ENCODE peak calls at places on chromosomes 6 and 20, in six cellular contexts. B, L, D, M, T and K are unnamed samples.

GRCh38 chr20:60131375-60131774 is 173.2 kb downstream of the CDH26 start:
- DNase-seq in B (no peak), D (no peak), L (no peak), M (no peak), T (no peak), K (no peak)

GRCh38 chr6:170459451-170459850 is 93.7 kb downstream of the PSMB1 start:
- DNase-seq in L (no peak), T (no peak), D (peak; percentile 53), M (peak; percentile 64), B (peak; percentile 58), K (no peak)

GRCh38 chr20:20366551-20366895 is 1.4 kb upstream of the INSM1 start:
- DNase-seq in L (no peak), D (no peak), M (no peak), T (no peak), B (no peak), K (no peak)

GRCh38 chr6:127897437-127897836 is 3.4 kb downstream of the THEMIS start:
- DNase-seq in B (no peak), M (no peak), L (no peak), D (no peak), T (no peak), K (no peak)

GRCh38 chr6:894274-894673 is 201.3 kb upstream of the EXOC2 start:
- DNase-seq in L (no peak), D (no peak), M (no peak), B (no peak), T (no peak), K (no peak)

GRCh38 chr6:155014715-155015300 is 19.7 kb downstream of the TIAM2 start:
- DNase-seq in D (no peak), L (no peak), T (no peak), B (no peak), M (no peak), K (no peak)

GRCh38 chr6:25054469-25054868 is 118.7 kb upstream of the RIPOR2 start:
- DNase-seq in D (no peak), B (peak; percentile 65), M (no peak), L (no peak), T (peak; percentile 29), K (no peak)

GRCh38 chr20:33178726-33179125 is 10.8 kb downstream of the BPIFA2 start:
- DNase-seq in M (no peak), L (no peak), T (no peak), D (no peak), B (no peak), K (no peak)

GRCh38 chr6:84065718-84066290 is 32.2 kb downstream of the MRAP2 start:
- DNase-seq in T (peak; percentile 73), M (no peak), D (no peak), B (peak; percentile 45), L (no peak), K (no peak)

GRCh38 chr6:66897576-66897975 is 1190.5 kb upstream of the EYS start:
- DNase-seq in B (peak; percentile 23), T (no peak), D (no peak), L (no peak), M (no peak), K (no peak)

GRCh38 chr6:137832110-137832509 is 34.9 kb upstream of the TNFAIP3 start:
- DNase-seq in M (no peak), T (peak; percentile 96), B (peak; percentile 76), D (no peak), L (no peak), K (no peak)

GRCh38 chr6:169957351-169957963 is 206.0 kb downstream of the ERMARD start:
- DNase-seq in M (peak; percentile 53), B (no peak), T (no peak), D (peak; percentile 5), L (no peak), K (peak; percentile 86)

GRCh38 chr6:105786449-105786848 is 299.7 kb upstream of the PRDM1 start:
- DNase-seq in L (no peak), B (no peak), M (no peak), D (no peak), T (no peak), K (no peak)

GRCh38 chr6:40963019-40963418 is 76.0 kb downstream of the UNC5CL start:
- DNase-seq in B (no peak), D (no peak), L (no peak), T (no peak), M (no peak), K (no peak)

GRCh38 chr20:25543068-25543467 is 42.3 kb downstream of the NINL start:
- DNase-seq in D (no peak), B (peak; percentile 56), M (no peak), L (no peak), T (no peak), K (no peak)

GRCh38 chr20:18031050-18031449 is 26.7 kb downstream of the OVOL2 start:
- DNase-seq in L (no peak), B (no peak), D (no peak), T (no peak), M (no peak), K (no peak)

GRCh38 chr20:18031888-18032509 is 25.7 kb downstream of the OVOL2 start:
- DNase-seq in T (no peak), B (no peak), L (no peak), D (peak; percentile 54), M (no peak), K (no peak)

GRCh38 chr20:18030020-18030419 is 27.7 kb downstream of the OVOL2 start:
- DNase-seq in L (no peak), T (no peak), B (no peak), D (no peak), M (no peak), K (no peak)

GRCh38 chr20:18034039-18034438 is 23.7 kb downstream of the OVOL2 start:
- DNase-seq in T (no peak), L (no peak), B (no peak), M (no peak), D (no peak), K (no peak)

DNA sequence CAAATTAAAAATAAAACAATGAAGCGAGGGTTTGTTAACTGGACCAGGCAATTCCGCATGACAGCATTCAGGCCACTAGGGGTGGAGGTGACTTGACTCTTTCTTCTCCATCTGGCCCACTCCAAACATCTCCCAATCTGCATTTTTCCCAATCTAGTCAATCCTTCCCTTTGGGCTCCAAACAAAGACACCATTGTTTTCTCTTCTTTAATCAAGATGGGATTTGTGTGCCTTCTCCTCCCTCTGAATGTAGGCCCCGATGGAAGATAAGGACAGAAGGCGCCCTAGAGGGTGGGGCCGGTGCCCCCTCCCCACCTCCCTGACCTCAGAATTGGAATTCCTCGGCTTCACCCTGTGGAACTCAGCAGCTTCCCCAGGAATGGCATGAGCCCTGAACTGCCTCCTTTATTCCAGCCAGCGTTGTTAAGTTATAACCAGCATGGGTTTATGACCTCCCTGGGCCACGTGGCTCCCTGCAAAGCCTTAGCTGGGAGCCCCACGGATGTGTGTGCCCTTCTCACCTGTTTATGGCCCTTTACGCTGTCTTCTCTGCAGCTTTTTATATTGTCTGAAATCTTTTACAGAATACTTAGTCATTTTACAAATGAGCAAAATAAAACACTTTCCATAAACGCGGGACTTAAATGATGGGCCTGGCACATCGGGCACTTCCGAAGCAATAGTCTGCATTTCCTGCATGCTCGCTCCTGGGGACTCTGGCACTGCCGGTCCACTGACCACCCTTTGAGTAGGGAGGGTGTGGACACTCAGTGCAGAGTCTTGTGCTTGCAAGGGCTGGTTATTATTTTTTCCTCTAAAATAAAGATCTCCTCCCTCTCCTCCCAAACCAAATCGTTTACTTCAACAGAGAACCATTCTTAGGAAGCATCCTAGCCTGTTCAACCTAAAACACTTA is 24.5 kb downstream of the OVOL2 start:
- DNase-seq in B (no peak), L (no peak), T (no peak), D (peak; percentile 82), M (no peak), K (no peak)
- TF ChIP-seq CTCF in B (no peak), L (no peak), T (no peak), D (no peak), M (no peak), K (no peak)

GRCh38 chr6:6218246-6219085 is 102.0 kb downstream of the F13A1 start:
- DNase-seq in B (no peak), D (no peak), M (no peak), L (peak; percentile 27), T (peak; percentile 7), K (no peak)

GRCh38 chr6:6221829-6222535 is 98.5 kb downstream of the F13A1 start:
- DNase-seq in L (no peak), M (no peak), T (no peak), D (peak; percentile 21), B (no peak), K (no peak)

GRCh38 chr6:6219716-6220115 is 100.7 kb downstream of the F13A1 start:
- DNase-seq in B (no peak), T (no peak), D (no peak), M (no peak), L (no peak), K (no peak)

GRCh38 chr6:6217838-6218237 is 102.6 kb downstream of the F13A1 start:
- DNase-seq in B (no peak), D (no peak), M (no peak), L (no peak), T (no peak), K (no peak)

GRCh38 chr6:6220718-6221117 is 99.7 kb downstream of the F13A1 start:
- DNase-seq in D (no peak), B (no peak), T (no peak), M (no peak), L (no peak), K (no peak)
- TF ChIP-seq CTCF in D (peak; percentile 18), B (no peak), T (peak; percentile 14), M (peak; percentile 18), L (no peak), K (peak; percentile 73)

GRCh38 chr6:37491161-37491829 is 8.4 kb downstream of the CCDC167 start:
- DNase-seq in B (no peak), M (no peak), L (no peak), D (no peak), T (no peak), K (no peak)

GRCh38 chr6:37488464-37488863 is 11.2 kb downstream of the CCDC167 start:
- DNase-seq in D (no peak), L (no peak), B (no peak), T (no peak), M (no peak), K (no peak)

GRCh38 chr6:37490466-37491015 is 9.2 kb downstream of the CCDC167 start:
- DNase-seq in B (no peak), M (no peak), T (no peak), D (no peak), L (no peak), K (no peak)

GRCh38 chr6:37487891-37488290 is 11.8 kb downstream of the CCDC167 start:
- DNase-seq in D (no peak), M (no peak), T (no peak), B (no peak), L (no peak), K (no peak)

DNA sequence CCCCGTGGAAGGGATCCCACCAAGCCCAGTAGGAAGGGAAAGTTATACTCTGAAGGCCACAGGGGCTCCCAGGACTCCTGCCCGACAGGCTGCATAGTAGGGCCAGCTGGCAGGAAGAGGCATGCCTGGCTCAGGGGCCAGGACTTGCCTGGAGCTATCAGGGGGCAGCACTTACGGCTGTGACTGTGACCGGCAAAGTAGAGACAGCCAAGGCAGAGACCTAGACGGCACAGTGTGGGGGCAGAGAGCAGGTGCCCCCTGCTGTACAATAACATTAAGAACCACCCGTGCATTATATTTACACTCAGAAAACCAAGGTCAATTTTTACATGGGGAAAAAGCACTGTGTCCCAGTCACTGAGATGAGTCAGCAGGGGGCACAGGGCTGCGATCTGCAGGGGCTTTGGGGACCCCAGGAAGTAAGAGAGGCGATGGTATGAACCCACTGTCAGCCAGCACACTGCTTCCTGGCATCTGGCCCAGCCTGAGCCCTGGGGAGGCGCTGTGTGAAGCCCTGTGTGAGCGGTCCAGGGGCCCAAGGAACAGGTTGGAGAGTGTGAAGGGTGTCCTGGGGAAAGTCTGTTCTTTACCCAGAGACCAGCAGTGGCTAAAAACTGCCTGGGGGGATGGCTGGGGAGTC is 9.9 kb downstream of the CCDC167 start:
- DNase-seq in B (no peak), D (no peak), M (no peak), L (no peak), T (no peak), K (no peak)
- TF ChIP-seq CTCF in B (peak; percentile 30), D (no peak), M (peak; percentile 8), L (no peak), T (no peak), K (peak; percentile 65)

GRCh38 chr6:69705954-69706353 is 90.9 kb downstream of the LMBRD1 start:
- DNase-seq in M (no peak), D (no peak), L (no peak), B (no peak), T (no peak), K (no peak)
- TF ChIP-seq CTCF in M (no peak), D (no peak), L (no peak), B (no peak), T (no peak), K (no peak)